ENCODE peak calls at places on chromosomes 16 and 17, in six cellular contexts. W is cardiac fibroblast, V is heart right ventricle, Z is ovary, J is tibial nerve, H is PC-9. Q is an unnamed sample.

GRCh38 chr16:19488213-19488640 is 33.7 kb downstream of the GDE1 start:
- DNase-seq in Z (no peak), J (no peak), V (no peak), W (no peak), H (no peak), Q (no peak)

GRCh38 chr17:43976956-43977837 is 23.5 kb upstream of the PYY start:
- DNase-seq in W (no peak), Z (no peak), H (no peak), V (no peak), J (no peak), Q (no peak)

GRCh38 chr16:10408824-10409381 is 23.0 kb downstream of the ATF7IP2 start:
- DNase-seq in H (no peak), V (no peak), Z (no peak), J (no peak), W (peak), Q (no peak)

GRCh38 chr17:28493467-28493866 is 12.7 kb upstream of the FOXN1 start:
- DNase-seq in W (peak), Z (no peak), H (no peak), V (no peak), J (no peak), Q (no peak)

GRCh38 chr17:66522591-66523272 is 220.3 kb downstream of the PRKCA start:
- DNase-seq in Z (no peak), V (no peak), H (no peak), W (peak), J (no peak), Q (no peak)

GRCh38 chr17:44909681-44910144 is 5.6 kb downstream of the GFAP start:
- DNase-seq in J (no peak), W (peak), V (no peak), Z (no peak), H (peak), Q (peak)

GRCh38 chr17:61200349-61200735 is 199.3 kb upstream of the TBX2 start:
- DNase-seq in V (no peak), W (peak), J (no peak), H (no peak), Z (no peak), Q (no peak)

GRCh38 chr17:6374761-6375312 is 60.1 kb downstream of the AIPL1 start:
- DNase-seq in H (no peak), J (no peak), W (peak), Z (no peak), V (no peak), Q (no peak)

GRCh38 chr17:50527155-50527762 is 5.3 kb upstream of the EPN3 start:
- DNase-seq in W (no peak), H (no peak), V (no peak), J (no peak), Z (peak), Q (no peak)

GRCh38 chr16:24848065-24848464 is 2.3 kb downstream of the SLC5A11 start:
- DNase-seq in J (no peak), V (no peak), W (peak), H (peak), Z (no peak), Q (no peak)

GRCh38 chr17:58284613-58285421 is 4.1 kb upstream of the MPO start:
- DNase-seq in Z (no peak), V (no peak), W (no peak), J (no peak), H (no peak), Q (no peak)

GRCh38 chr17:17361543-17362511 is 58.7 kb downstream of the NT5M start:
- DNase-seq in H (no peak), V (peak), J (no peak), Z (no peak), W (peak), Q (peak)

GRCh38 chr16:50467943-50468748 is 80.0 kb upstream of the NKD1 start:
- DNase-seq in V (no peak), Z (peak), J (no peak), H (no peak), W (no peak), Q (no peak)

GRCh38 chr16:58792188-58792587 is 58.1 kb upstream of the GOT2 start:
- DNase-seq in V (no peak), W (no peak), Z (no peak), J (no peak), H (no peak), Q (no peak)

GRCh38 chr17:31650756-31651520 is 208.1 kb downstream of the COPRS start:
- DNase-seq in V (no peak), Z (no peak), J (no peak), H (no peak), W (no peak), Q (no peak)

GRCh38 chr17:3667366-3668278 is 756 bp downstream of the TAX1BP3 start:
- DNase-seq in V (peak), Z (peak), J (peak), W (peak), H (peak), Q (peak)

GRCh38 chr17:58304735-58305486 is 23.7 kb downstream of the TSPOAP1 start:
- DNase-seq in V (no peak), J (no peak), H (no peak), Z (no peak), W (no peak), Q (peak)

GRCh38 chr17:29615492-29616299 is 7.0 kb downstream of the CORO6 start:
- DNase-seq in V (peak), H (no peak), W (peak), Z (peak), J (peak), Q (peak)

DNA sequence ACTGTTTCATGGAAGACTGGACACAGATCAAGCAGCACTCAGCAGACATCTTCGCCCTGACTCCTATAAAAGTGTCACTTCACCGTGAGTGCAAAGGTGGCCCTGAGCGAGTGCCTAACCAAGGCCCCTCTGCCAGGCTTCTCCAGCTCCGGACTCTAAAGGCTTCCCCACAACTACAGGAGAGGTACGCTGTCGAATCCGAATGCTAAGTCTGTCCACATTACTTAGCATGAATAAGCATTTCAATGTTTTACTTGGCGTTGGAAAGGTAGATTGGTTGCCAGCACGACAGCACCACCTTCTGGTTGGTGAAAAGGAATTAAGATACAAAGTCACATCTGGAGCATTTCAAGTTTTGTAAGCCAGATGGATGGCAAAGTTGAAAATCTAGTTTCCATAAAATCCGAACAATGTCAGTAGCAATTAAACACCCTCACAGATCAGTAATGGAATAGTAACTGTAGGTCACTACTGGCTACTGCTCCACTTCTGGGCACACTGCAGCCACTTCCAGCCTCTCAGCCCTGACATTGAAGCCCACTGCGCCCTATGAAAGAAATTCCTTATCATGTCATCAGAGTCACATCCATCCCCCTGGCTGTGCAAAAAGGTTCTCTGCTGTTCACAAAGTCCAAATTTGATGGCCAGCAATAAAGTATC is 100.9 kb downstream of the PARN start:
- DNase-seq in W (peak), V (peak), H (peak), J (peak), Z (peak), Q (peak)
- TF ChIP-seq CTCF in W (peak), V (peak), H (peak), J (peak), Z (peak), Q (peak)

DNA sequence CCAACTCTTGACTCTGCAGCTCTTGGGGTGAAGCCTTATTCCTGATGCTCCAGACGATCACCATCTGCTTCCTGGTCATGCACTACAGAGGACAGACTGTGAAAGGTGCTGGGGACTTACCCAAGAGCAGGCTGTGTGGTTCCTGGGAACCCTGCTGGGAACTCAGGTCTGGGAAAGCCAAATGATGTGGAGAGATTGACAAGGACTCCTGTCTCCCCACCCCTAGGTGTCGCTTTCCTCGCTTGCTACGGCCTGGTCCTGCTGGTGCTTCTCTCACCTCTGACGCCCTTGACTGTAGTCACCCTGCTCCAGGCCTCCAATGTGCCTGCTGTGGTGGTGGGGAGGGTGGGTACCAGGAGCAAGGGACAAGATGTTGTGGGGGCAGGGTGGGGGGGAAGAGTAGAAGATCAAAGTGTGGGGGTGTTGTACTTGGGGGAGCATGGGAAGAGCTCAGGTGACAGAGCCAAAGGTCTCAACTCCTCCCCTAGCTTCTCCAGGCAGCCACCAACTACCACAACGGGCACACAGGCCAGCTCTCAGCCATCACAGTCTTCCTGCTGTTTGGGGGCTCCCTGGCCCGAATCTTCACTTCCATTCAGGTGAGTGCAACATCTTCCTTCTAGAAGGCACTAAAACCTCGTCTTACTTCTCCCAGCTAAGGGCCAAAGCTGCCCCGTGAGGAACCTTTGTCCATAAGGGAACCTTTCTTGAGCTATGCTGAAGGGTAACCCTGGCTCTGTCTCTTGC is 3.0 kb downstream of the SOX15 start:
- DNase-seq in W (no peak), V (no peak), Z (no peak), J (no peak), H (peak), Q (no peak)
- H3K4me3 ChIP-seq in W (no peak), V (no peak), Z (no peak), J (no peak), H (peak), Q (no peak)

DNA sequence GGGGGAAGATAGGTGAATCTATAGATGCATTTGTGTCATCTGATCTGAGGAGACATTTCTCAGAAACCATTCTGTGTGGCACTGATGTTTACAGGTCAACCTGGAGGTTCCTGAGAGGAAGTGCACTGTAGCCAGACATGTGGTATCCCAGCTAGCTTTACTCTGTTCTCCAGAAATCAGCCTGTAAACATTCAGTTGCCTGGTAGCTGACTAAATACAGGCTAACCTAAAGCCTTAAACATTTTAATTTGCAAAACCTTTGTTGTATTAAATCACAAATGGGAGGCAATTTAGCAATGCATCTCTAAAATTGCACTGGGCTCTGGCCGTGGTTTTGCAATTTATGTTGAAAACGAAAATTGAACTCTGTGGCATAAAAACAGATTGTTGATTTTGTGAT is 207.6 kb downstream of the FTO start:
- DNase-seq in H (no peak), W (peak), Z (no peak), J (no peak), V (no peak), Q (no peak)
- TF ChIP-seq CTCF in H (no peak), W (peak), Z (no peak), J (no peak), V (no peak), Q (no peak)

GRCh38 chr16:88649195-88649923 is 1.5 kb downstream of the CYBA start:
- DNase-seq in W (no peak), Z (no peak), H (no peak), J (no peak), V (no peak), Q (no peak)
- H3K4me3 ChIP-seq in W (peak), Z (no peak), H (peak), J (peak), V (peak), Q (peak)

GRCh38 chr16:303760-304505 is 21.0 kb downstream of the PDIA2 start:
- DNase-seq in H (no peak), J (no peak), V (no peak), Z (no peak), W (no peak), Q (no peak)
- TF ChIP-seq CTCF in H (no peak), J (no peak), V (no peak), Z (no peak), W (peak), Q (peak)

DNA sequence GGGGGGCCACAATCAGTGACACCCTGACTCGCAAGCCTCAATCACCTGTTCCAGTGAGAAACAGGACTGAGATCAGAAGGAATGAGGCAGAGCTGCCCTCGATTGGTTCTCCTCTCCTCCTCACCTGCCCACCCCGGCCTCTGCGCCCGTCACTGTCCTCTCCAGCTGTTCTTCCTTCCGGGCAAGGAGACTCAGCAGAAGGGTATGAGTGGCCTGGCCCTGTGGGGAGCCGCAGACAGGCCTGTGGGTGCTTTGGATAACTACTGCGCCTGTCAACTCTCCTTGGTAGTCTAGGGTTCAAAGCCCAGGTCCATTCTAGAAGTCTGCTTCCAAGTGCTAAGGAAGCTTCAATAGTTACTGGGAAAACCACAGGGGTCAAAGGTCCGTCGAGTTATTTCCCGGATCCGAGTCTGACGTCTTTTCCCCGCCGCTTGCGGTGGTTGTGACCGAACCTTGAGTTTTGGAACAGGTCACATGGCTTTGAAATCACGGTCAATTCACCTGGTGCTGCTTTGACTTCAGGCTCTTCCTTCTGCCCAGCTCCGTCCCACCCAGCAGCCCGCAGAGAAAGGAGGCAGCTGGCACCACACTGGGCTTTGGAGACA is 8.3 kb downstream of the CARD14 start:
- DNase-seq in Z (no peak), W (no peak), J (no peak), V (no peak), H (no peak), Q (no peak)
- H3K4me3 ChIP-seq in Z (no peak), W (no peak), J (no peak), V (no peak), H (no peak), Q (no peak)

GRCh38 chr16:73323880-73324279 is 276.0 kb upstream of the ZFHX3 start:
- DNase-seq in H (no peak), J (peak), Z (no peak), W (peak), V (no peak), Q (no peak)

GRCh38 chr16:73326770-73327470 is 279.0 kb upstream of the ZFHX3 start:
- DNase-seq in V (no peak), J (no peak), Z (no peak), W (no peak), H (no peak), Q (no peak)

GRCh38 chr16:73326221-73326620 is 278.3 kb upstream of the ZFHX3 start:
- DNase-seq in H (no peak), V (no peak), Z (no peak), J (no peak), W (no peak), Q (no peak)

GRCh38 chr16:73329363-73330306 is 281.7 kb upstream of the ZFHX3 start:
- DNase-seq in V (no peak), J (no peak), H (no peak), W (no peak), Z (no peak), Q (peak)
- TF ChIP-seq CTCF in V (no peak), J (no peak), H (no peak), W (no peak), Z (no peak), Q (no peak)

DNA sequence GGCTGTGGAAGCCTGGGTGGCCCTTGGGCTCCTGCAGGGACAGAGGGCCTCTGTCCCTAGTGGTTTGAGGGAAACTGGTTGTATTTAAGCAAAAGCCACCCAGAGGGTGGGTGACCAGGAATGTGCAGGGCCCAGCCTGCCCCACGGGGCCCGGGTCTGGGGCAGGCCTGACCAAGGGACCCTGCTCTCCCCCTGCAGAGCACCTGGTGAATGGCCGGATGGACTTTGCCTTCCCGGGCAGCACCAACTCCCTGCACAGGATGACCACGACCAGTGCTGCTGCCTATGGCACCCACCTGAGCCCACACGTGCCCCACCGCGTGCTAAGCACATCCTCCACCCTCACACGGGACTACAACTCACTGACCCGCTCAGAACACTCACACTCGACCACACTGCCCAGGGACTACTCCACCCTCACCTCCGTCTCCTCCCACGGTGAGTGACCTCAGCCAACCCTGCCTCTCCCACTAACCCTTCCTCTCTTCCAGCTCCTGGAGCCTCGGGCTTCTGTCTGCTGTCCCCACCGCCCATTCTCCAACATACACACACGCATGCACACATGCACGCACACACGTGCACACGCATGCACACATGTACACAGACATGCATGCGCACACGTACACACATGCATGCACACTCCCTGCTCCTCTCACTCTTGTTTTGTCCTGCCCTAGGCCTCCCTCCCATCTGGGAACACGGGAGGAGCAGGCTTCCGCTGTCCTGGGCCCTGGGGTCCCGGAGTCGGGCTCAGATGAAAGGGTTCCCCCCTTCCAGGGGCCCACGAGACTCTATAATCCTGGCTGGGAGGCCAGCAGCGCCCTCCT is 10.4 kb downstream of the GALK1 start:
- DNase-seq in W (no peak), H (no peak), J (no peak), Z (no peak), V (no peak), Q (no peak)
- H3K4me3 ChIP-seq in W (no peak), H (no peak), J (no peak), Z (no peak), V (peak), Q (peak)

GRCh38 chr17:82400206-82400605 is 17.9 kb upstream of the HEXD start:
- DNase-seq in Z (no peak), J (no peak), V (no peak), W (no peak), H (no peak), Q (no peak)

GRCh38 chr17:82397449-82398335 is 20.5 kb upstream of the HEXD start:
- DNase-seq in Z (no peak), H (no peak), W (no peak), V (no peak), J (no peak), Q (no peak)

GRCh38 chr17:82399601-82400101 is 18.5 kb upstream of the HEXD start:
- DNase-seq in J (no peak), Z (no peak), W (no peak), V (no peak), H (no peak), Q (no peak)

GRCh38 chr17:82400830-82401229 is 17.3 kb upstream of the HEXD start:
- DNase-seq in H (no peak), W (no peak), J (no peak), V (peak), Z (no peak), Q (peak)

DNA sequence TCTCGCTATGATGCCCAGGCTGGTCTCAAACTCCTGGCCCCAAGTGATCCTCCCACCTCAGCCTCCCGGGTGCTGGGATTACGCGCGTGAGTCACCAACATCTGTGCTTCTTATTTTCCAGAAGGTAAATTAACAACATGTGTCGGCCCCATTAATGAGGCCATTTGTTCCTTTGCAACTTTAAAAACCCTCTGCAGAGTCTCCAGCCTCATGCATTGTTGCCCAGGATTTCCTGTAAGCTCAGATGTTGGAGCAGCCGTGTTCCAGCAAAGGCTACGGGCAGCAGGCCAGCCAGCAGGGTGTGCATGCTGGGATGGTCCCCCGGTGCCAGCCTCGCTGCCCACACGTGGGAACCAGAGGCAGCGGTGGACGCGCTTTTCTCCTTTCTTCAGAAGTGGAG is 19.1 kb upstream of the HEXD start:
- DNase-seq in Z (no peak), V (no peak), J (peak), H (no peak), W (peak), Q (peak)
- TF ChIP-seq CTCF in Z (no peak), V (no peak), J (no peak), H (no peak), W (no peak), Q (no peak)